ENCODE peak calls at places on chromosomes 6 and 20, in ten cellular contexts. One of them, this sample, is unnamed.

GRCh38 chr6:109717971-109718370 is 26.9 kb downstream of the FIG4 start:
- DNase-seq in astrocyte of the spinal cord: no peak
- DNase-seq in GM04504: no peak
- DNase-seq in stimulated activated CD4-positive, alpha-beta T cell treated with anti-CD3 and anti-CD28 coated beads, Interleukin-15, amount 100 ng/mL, for 24 hours: no peak
- DNase-seq in NCI-H69: peak
- DNase-seq in nephron progenitor cell: no peak
- DNase-seq in naive thymus-derived CD8-positive, alpha-beta T cell: no peak
- DNase-seq in skeletal muscle cell: no peak
- DNase-seq in effector CD8-positive, alpha-beta T cell: no peak
- DNase-seq in CD4-positive, alpha-beta T cell: no peak
- DNase-seq in this sample: no peak

GRCh38 chr6:150932976-150933375 is 67.5 kb downstream of the MTHFD1L start:
- DNase-seq in naive thymus-derived CD8-positive, alpha-beta T cell: no peak
- DNase-seq in astrocyte of the spinal cord: peak
- DNase-seq in GM04504: peak
- DNase-seq in NCI-H69: no peak
- DNase-seq in skeletal muscle cell: no peak
- DNase-seq in CD4-positive, alpha-beta T cell: no peak
- DNase-seq in nephron progenitor cell: no peak
- DNase-seq in stimulated activated CD4-positive, alpha-beta T cell treated with anti-CD3 and anti-CD28 coated beads, Interleukin-15, amount 100 ng/mL, for 24 hours: no peak
- DNase-seq in effector CD8-positive, alpha-beta T cell: no peak
- DNase-seq in this sample: no peak

GRCh38 chr20:32908334-32909292 is 49.9 kb downstream of the EFCAB8 start:
- DNase-seq in GM04504: no peak
- DNase-seq in astrocyte of the spinal cord: no peak
- DNase-seq in stimulated activated CD4-positive, alpha-beta T cell treated with anti-CD3 and anti-CD28 coated beads, Interleukin-15, amount 100 ng/mL, for 24 hours: no peak
- DNase-seq in naive thymus-derived CD8-positive, alpha-beta T cell: peak
- DNase-seq in NCI-H69: no peak
- DNase-seq in effector CD8-positive, alpha-beta T cell: no peak
- DNase-seq in CD4-positive, alpha-beta T cell: no peak
- DNase-seq in skeletal muscle cell: no peak
- DNase-seq in nephron progenitor cell: no peak
- DNase-seq in this sample: no peak

GRCh38 chr20:33653218-33653899 is 8.8 kb upstream of the C20orf144 start:
- DNase-seq in effector CD8-positive, alpha-beta T cell: no peak
- DNase-seq in CD4-positive, alpha-beta T cell: no peak
- DNase-seq in naive thymus-derived CD8-positive, alpha-beta T cell: peak
- DNase-seq in skeletal muscle cell: no peak
- DNase-seq in stimulated activated CD4-positive, alpha-beta T cell treated with anti-CD3 and anti-CD28 coated beads, Interleukin-15, amount 100 ng/mL, for 24 hours: peak
- DNase-seq in nephron progenitor cell: peak
- DNase-seq in GM04504: no peak
- DNase-seq in NCI-H69: peak
- DNase-seq in astrocyte of the spinal cord: peak
- DNase-seq in this sample: peak

GRCh38 chr6:168499045-168499650 is 58.2 kb downstream of the SMOC2 start:
- DNase-seq in astrocyte of the spinal cord: no peak
- DNase-seq in CD4-positive, alpha-beta T cell: no peak
- DNase-seq in GM04504: no peak
- DNase-seq in nephron progenitor cell: no peak
- DNase-seq in NCI-H69: no peak
- DNase-seq in stimulated activated CD4-positive, alpha-beta T cell treated with anti-CD3 and anti-CD28 coated beads, Interleukin-15, amount 100 ng/mL, for 24 hours: no peak
- DNase-seq in skeletal muscle cell: no peak
- DNase-seq in naive thymus-derived CD8-positive, alpha-beta T cell: no peak
- DNase-seq in effector CD8-positive, alpha-beta T cell: no peak
- DNase-seq in this sample: no peak

GRCh38 chr6:31776961-31777666 is at the start of gene VWA7:
- DNase-seq in effector CD8-positive, alpha-beta T cell: peak
- DNase-seq in CD4-positive, alpha-beta T cell: peak
- DNase-seq in stimulated activated CD4-positive, alpha-beta T cell treated with anti-CD3 and anti-CD28 coated beads, Interleukin-15, amount 100 ng/mL, for 24 hours: peak
- DNase-seq in nephron progenitor cell: peak
- DNase-seq in skeletal muscle cell: peak
- DNase-seq in GM04504: peak
- DNase-seq in astrocyte of the spinal cord: peak
- DNase-seq in NCI-H69: peak
- DNase-seq in naive thymus-derived CD8-positive, alpha-beta T cell: no peak
- DNase-seq in this sample: peak

GRCh38 chr6:44606506-44606905 is 219.0 kb downstream of the CDC5L start:
- DNase-seq in NCI-H69: peak
- DNase-seq in effector CD8-positive, alpha-beta T cell: no peak
- DNase-seq in GM04504: peak
- DNase-seq in astrocyte of the spinal cord: no peak
- DNase-seq in CD4-positive, alpha-beta T cell: no peak
- DNase-seq in skeletal muscle cell: no peak
- DNase-seq in nephron progenitor cell: no peak
- DNase-seq in naive thymus-derived CD8-positive, alpha-beta T cell: no peak
- DNase-seq in stimulated activated CD4-positive, alpha-beta T cell treated with anti-CD3 and anti-CD28 coated beads, Interleukin-15, amount 100 ng/mL, for 24 hours: no peak
- DNase-seq in this sample: no peak

GRCh38 chr20:1945134-1945618 is 48.7 kb downstream of the PDYN start:
- DNase-seq in astrocyte of the spinal cord: no peak
- DNase-seq in nephron progenitor cell: no peak
- DNase-seq in NCI-H69: no peak
- DNase-seq in CD4-positive, alpha-beta T cell: no peak
- DNase-seq in effector CD8-positive, alpha-beta T cell: no peak
- DNase-seq in stimulated activated CD4-positive, alpha-beta T cell treated with anti-CD3 and anti-CD28 coated beads, Interleukin-15, amount 100 ng/mL, for 24 hours: no peak
- DNase-seq in naive thymus-derived CD8-positive, alpha-beta T cell: no peak
- DNase-seq in GM04504: no peak
- DNase-seq in skeletal muscle cell: no peak
- DNase-seq in this sample: no peak

GRCh38 chr20:49570828-49571552 is 3.1 kb upstream of the PTGIS start:
- DNase-seq in stimulated activated CD4-positive, alpha-beta T cell treated with anti-CD3 and anti-CD28 coated beads, Interleukin-15, amount 100 ng/mL, for 24 hours: no peak
- DNase-seq in naive thymus-derived CD8-positive, alpha-beta T cell: no peak
- DNase-seq in CD4-positive, alpha-beta T cell: no peak
- DNase-seq in skeletal muscle cell: no peak
- DNase-seq in NCI-H69: no peak
- DNase-seq in astrocyte of the spinal cord: no peak
- DNase-seq in nephron progenitor cell: no peak
- DNase-seq in GM04504: no peak
- DNase-seq in effector CD8-positive, alpha-beta T cell: no peak
- DNase-seq in this sample: no peak

GRCh38 chr20:37436527-37436926 is 84.5 kb upstream of the NNAT start:
- DNase-seq in astrocyte of the spinal cord: no peak
- DNase-seq in effector CD8-positive, alpha-beta T cell: no peak
- DNase-seq in nephron progenitor cell: no peak
- DNase-seq in stimulated activated CD4-positive, alpha-beta T cell treated with anti-CD3 and anti-CD28 coated beads, Interleukin-15, amount 100 ng/mL, for 24 hours: no peak
- DNase-seq in skeletal muscle cell: no peak
- DNase-seq in GM04504: no peak
- DNase-seq in naive thymus-derived CD8-positive, alpha-beta T cell: no peak
- DNase-seq in NCI-H69: no peak
- DNase-seq in CD4-positive, alpha-beta T cell: no peak
- DNase-seq in this sample: no peak

GRCh38 chr6:36196880-36197548 is 470 bp downstream of the BRPF3 start:
- DNase-seq in astrocyte of the spinal cord: peak
- DNase-seq in NCI-H69: peak
- DNase-seq in naive thymus-derived CD8-positive, alpha-beta T cell: peak
- DNase-seq in CD4-positive, alpha-beta T cell: peak
- DNase-seq in stimulated activated CD4-positive, alpha-beta T cell treated with anti-CD3 and anti-CD28 coated beads, Interleukin-15, amount 100 ng/mL, for 24 hours: peak
- DNase-seq in skeletal muscle cell: peak
- DNase-seq in GM04504: peak
- DNase-seq in effector CD8-positive, alpha-beta T cell: peak
- DNase-seq in nephron progenitor cell: peak
- DNase-seq in this sample: peak

GRCh38 chr20:53827996-53828672 is 234.5 kb upstream of the ZNF217 start:
- DNase-seq in NCI-H69: no peak
- DNase-seq in GM04504: peak
- DNase-seq in nephron progenitor cell: no peak
- DNase-seq in stimulated activated CD4-positive, alpha-beta T cell treated with anti-CD3 and anti-CD28 coated beads, Interleukin-15, amount 100 ng/mL, for 24 hours: no peak
- DNase-seq in astrocyte of the spinal cord: peak
- DNase-seq in naive thymus-derived CD8-positive, alpha-beta T cell: no peak
- DNase-seq in skeletal muscle cell: peak
- DNase-seq in CD4-positive, alpha-beta T cell: no peak
- DNase-seq in effector CD8-positive, alpha-beta T cell: no peak
- DNase-seq in this sample: no peak

GRCh38 chr6:20724443-20724842 is 190.2 kb downstream of the CDKAL1 start:
- DNase-seq in CD4-positive, alpha-beta T cell: no peak
- DNase-seq in GM04504: no peak
- DNase-seq in skeletal muscle cell: no peak
- DNase-seq in stimulated activated CD4-positive, alpha-beta T cell treated with anti-CD3 and anti-CD28 coated beads, Interleukin-15, amount 100 ng/mL, for 24 hours: no peak
- DNase-seq in NCI-H69: no peak
- DNase-seq in naive thymus-derived CD8-positive, alpha-beta T cell: no peak
- DNase-seq in nephron progenitor cell: no peak
- DNase-seq in effector CD8-positive, alpha-beta T cell: no peak
- DNase-seq in astrocyte of the spinal cord: no peak
- DNase-seq in this sample: no peak

GRCh38 chr6:165697171-165697570 is 34.1 kb upstream of the PDE10A start:
- DNase-seq in stimulated activated CD4-positive, alpha-beta T cell treated with anti-CD3 and anti-CD28 coated beads, Interleukin-15, amount 100 ng/mL, for 24 hours: no peak
- DNase-seq in skeletal muscle cell: no peak
- DNase-seq in NCI-H69: no peak
- DNase-seq in nephron progenitor cell: no peak
- DNase-seq in effector CD8-positive, alpha-beta T cell: no peak
- DNase-seq in naive thymus-derived CD8-positive, alpha-beta T cell: no peak
- DNase-seq in astrocyte of the spinal cord: peak
- DNase-seq in CD4-positive, alpha-beta T cell: no peak
- DNase-seq in GM04504: no peak
- DNase-seq in this sample: no peak

GRCh38 chr20:10282930-10283556 is 64.4 kb downstream of the SNAP25 start:
- DNase-seq in CD4-positive, alpha-beta T cell: no peak
- DNase-seq in astrocyte of the spinal cord: peak
- DNase-seq in skeletal muscle cell: no peak
- DNase-seq in GM04504: peak
- DNase-seq in stimulated activated CD4-positive, alpha-beta T cell treated with anti-CD3 and anti-CD28 coated beads, Interleukin-15, amount 100 ng/mL, for 24 hours: no peak
- DNase-seq in naive thymus-derived CD8-positive, alpha-beta T cell: no peak
- DNase-seq in effector CD8-positive, alpha-beta T cell: no peak
- DNase-seq in nephron progenitor cell: no peak
- DNase-seq in NCI-H69: no peak
- DNase-seq in this sample: no peak

GRCh38 chr6:166988674-166989201 is 10.5 kb upstream of the CEP43 start:
- DNase-seq in skeletal muscle cell: no peak
- DNase-seq in naive thymus-derived CD8-positive, alpha-beta T cell: no peak
- DNase-seq in effector CD8-positive, alpha-beta T cell: no peak
- DNase-seq in astrocyte of the spinal cord: no peak
- DNase-seq in CD4-positive, alpha-beta T cell: no peak
- DNase-seq in stimulated activated CD4-positive, alpha-beta T cell treated with anti-CD3 and anti-CD28 coated beads, Interleukin-15, amount 100 ng/mL, for 24 hours: no peak
- DNase-seq in nephron progenitor cell: no peak
- DNase-seq in GM04504: no peak
- DNase-seq in NCI-H69: no peak
- DNase-seq in this sample: no peak

GRCh38 chr6:26249709-26249958 is 115.4 kb upstream of the BTN3A2 start:
- DNase-seq in NCI-H69: no peak
- DNase-seq in stimulated activated CD4-positive, alpha-beta T cell treated with anti-CD3 and anti-CD28 coated beads, Interleukin-15, amount 100 ng/mL, for 24 hours: no peak
- DNase-seq in astrocyte of the spinal cord: peak
- DNase-seq in effector CD8-positive, alpha-beta T cell: no peak
- DNase-seq in nephron progenitor cell: no peak
- DNase-seq in GM04504: no peak
- DNase-seq in naive thymus-derived CD8-positive, alpha-beta T cell: no peak
- DNase-seq in skeletal muscle cell: no peak
- DNase-seq in CD4-positive, alpha-beta T cell: peak
- DNase-seq in this sample: peak

GRCh38 chr6:140463312-140463710 is 1088.9 kb upstream of the CITED2 start:
- DNase-seq in CD4-positive, alpha-beta T cell: no peak
- DNase-seq in skeletal muscle cell: no peak
- DNase-seq in naive thymus-derived CD8-positive, alpha-beta T cell: no peak
- DNase-seq in nephron progenitor cell: no peak
- DNase-seq in GM04504: no peak
- DNase-seq in NCI-H69: peak
- DNase-seq in stimulated activated CD4-positive, alpha-beta T cell treated with anti-CD3 and anti-CD28 coated beads, Interleukin-15, amount 100 ng/mL, for 24 hours: no peak
- DNase-seq in effector CD8-positive, alpha-beta T cell: no peak
- DNase-seq in astrocyte of the spinal cord: no peak
- DNase-seq in this sample: peak

This sample was measured in DMS53.